ENCODE peak calls at places on chromosomes 11 and 22, in eight cellular contexts. U, K, C, I, Q, F, O and S are unnamed samples.

GRCh38 chr11:59559886-59560285 is 48.5 kb downstream of the OR4D9 start:
- DNase-seq in C (no peak), I (no peak), U (no peak), K (peak; percentile 37), O (no peak), Q (peak; percentile 53), F (no peak), S (no peak)

GRCh38 chr11:15889353-15889752 is 467.0 kb downstream of the SOX6 start:
- DNase-seq in K (no peak), F (no peak), O (no peak), C (no peak), I (no peak), U (no peak), Q (no peak), S (no peak)

GRCh38 chr11:73388241-73389133 is 12.3 kb downstream of the RELT start:
- DNase-seq in C (no peak), I (peak; percentile 76), O (no peak), F (peak; percentile 79), K (peak; percentile 20), U (peak; percentile 82), Q (no peak), S (no peak)

GRCh38 chr11:35689081-35689996 is 26.8 kb downstream of the TRIM44 start:
- DNase-seq in F (no peak), C (no peak), O (no peak), K (no peak), I (no peak), Q (no peak), U (no peak), S (no peak)

GRCh38 chr11:494761-495536 is 12.1 kb downstream of the RNH1 start:
- DNase-seq in O (no peak), K (no peak), C (no peak), Q (no peak), U (no peak), F (no peak), I (no peak), S (no peak)

GRCh38 chr11:86790073-86790727 is 10.1 kb upstream of the PRSS23 start:
- DNase-seq in U (no peak), F (no peak), K (no peak), O (no peak), Q (no peak), I (no peak), C (no peak), S (no peak)

GRCh38 chr11:122271747-122272146 is 155.7 kb upstream of the BLID start:
- DNase-seq in Q (no peak), F (no peak), K (no peak), C (no peak), O (no peak), I (no peak), U (no peak), S (no peak)

GRCh38 chr11:120894207-120894989 is 129.5 kb upstream of the TBCEL start:
- DNase-seq in O (no peak), C (no peak), K (no peak), Q (no peak), F (no peak), U (no peak), I (no peak), S (no peak)

GRCh38 chr22:43743131-43743530 is 69.0 kb downstream of the EFCAB6 start:
- DNase-seq in U (no peak), K (peak; percentile 66), O (no peak), Q (peak; percentile 71), F (no peak), I (no peak), C (no peak), S (no peak)

GRCh38 chr11:765025-765801 is 12.1 kb downstream of the GATD1 start:
- DNase-seq in U (peak; percentile 69), K (peak; percentile 72), O (peak; percentile 36), Q (peak; percentile 72), F (peak; percentile 84), C (peak; percentile 48), I (peak; percentile 52), S (no peak)

GRCh38 chr22:44891293-44891747 is 118.5 kb downstream of the PHF21B start:
- DNase-seq in I (no peak), O (no peak), Q (peak; percentile 33), F (peak; percentile 44), U (no peak), K (no peak), C (no peak), S (no peak)